ENCODE peak calls at places on chromosomes 3 and 15, in five cellular contexts. P is epithelial cell of prostate; D is HEK293T; U is amniotic stem cell; A is activated CD4-positive, alpha-beta T cell treated with anti-CD3 and anti-CD28 coated beads, Interleukin-2, amount 10 ng/mL, durations not matched to agents 7 days and 5 days. K is an unnamed sample.
A peak's percentile ranks its signal among the peaks of the same experiment; 100 is the strongest.

GRCh38 chr3:16388850-16389411 is 123.9 kb downstream of the OXNAD1 start:
- DNase-seq in A (no peak), U (no peak), D (no peak), P (no peak), K (no peak)

GRCh38 chr3:85228966-85229365 is 270.2 kb downstream of the CADM2 start:
- DNase-seq in P (no peak), A (no peak), D (no peak), U (no peak), K (no peak)

GRCh38 chr3:150213577-150213976 is 194.5 kb upstream of the TSC22D2 start:
- DNase-seq in D (no peak), P (no peak), U (no peak), A (no peak), K (no peak)

GRCh38 chr3:111616417-111617105 is 21.4 kb upstream of the ZBED2 start:
- DNase-seq in U (no peak), P (no peak), A (peak; percentile 67), D (no peak), K (no peak)

GRCh38 chr3:65493371-65493882 is 545.3 kb downstream of the MAGI1 start:
- DNase-seq in D (no peak), U (no peak), A (no peak), P (no peak), K (no peak)

GRCh38 chr15:45093013-45093412 is 21.0 kb downstream of the DUOX2 start:
- DNase-seq in A (no peak), D (no peak), P (no peak), U (no peak), K (no peak)

GRCh38 chr3:48125026-48125704 is 63.1 kb downstream of the CDC25A start:
- DNase-seq in A (no peak), D (no peak), U (peak; percentile 61), P (no peak), K (peak; percentile 53)

GRCh38 chr15:37203050-37203449 is 102.7 kb upstream of the MEIS2 start:
- DNase-seq in A (no peak), D (no peak), U (no peak), P (no peak), K (no peak)

GRCh38 chr3:191356586-191357439 is 26.5 kb upstream of the UTS2B start:
- DNase-seq in D (peak; percentile 6), U (peak; percentile 41), P (peak; percentile 48), A (no peak), K (peak; percentile 26)

GRCh38 chr3:107753494-107753893 is 230.7 kb downstream of the BBX start:
- DNase-seq in D (peak; percentile 44), A (peak; percentile 44), U (no peak), P (no peak), K (no peak)

GRCh38 chr15:71485094-71485693 is 325.2 kb upstream of the NR2E3 start:
- DNase-seq in U (no peak), D (peak; percentile 48), A (no peak), P (no peak), K (no peak)

GRCh38 chr3:53074761-53075742 is 29.2 kb upstream of the SFMBT1 start:
- DNase-seq in P (no peak), U (no peak), D (no peak), A (no peak), K (no peak)

GRCh38 chr3:172987268-172987667 is 153.8 kb downstream of the SPATA16 start:
- DNase-seq in A (no peak), U (no peak), P (no peak), D (peak; percentile 32), K (no peak)

K was measured in H54.